ENCODE peak calls at places on chromosome 19, in four cellular contexts. S is adipocyte, F is gastrocnemius medialis, Z is stomach. L is an unnamed sample. For H3K9me3, the result is how much of the 10 kb centered on the place peaks cover.

GRCh38 chr19:55440411-55441105 is 2.5 kb downstream of the SHISA7 start:
- DNase-seq in S (no peak), F (no peak), Z (no peak), L (peak)

GRCh38 chr19:3509566-3509989 is 3.5 kb downstream of the FZR1 start:
- DNase-seq in S (peak), F (no peak), Z (no peak), L (no peak)

GRCh38 chr19:32041681-32042292 is 303.6 kb upstream of the ZNF507 start:
- DNase-seq in S (peak), F (no peak), Z (no peak), L (peak)

GRCh38 chr19:10193666-10194499 is 870 bp downstream of the DNMT1 start:
- DNase-seq in S (peak), F (no peak), Z (no peak), L (no peak)

GRCh38 chr19:42515241-42515832 is 12.9 kb downstream of the CEACAM1 start:
- DNase-seq in S (no peak), F (no peak), Z (no peak), L (no peak)

GRCh38 chr19:49932731-49933131 is 3.4 kb upstream of the NUP62 start:
- DNase-seq in S (no peak), F (no peak), Z (no peak), L (peak)

GRCh38 chr19:11577451-11578341 is at the start of gene ACP5:
- DNase-seq in S (no peak), F (no peak), Z (no peak), L (no peak)

GRCh38 chr19:30565680-30566079 is 193.5 kb downstream of the ZNF536 start:
- DNase-seq in S (no peak), F (no peak), Z (no peak), L (no peak)

GRCh38 chr19:48739835-48740704 is at the start of gene RASIP1:
- DNase-seq in S (no peak), F (no peak), Z (no peak), L (peak)

GRCh38 chr19:49850487-49851342 is at the start of gene PTOV1:
- DNase-seq in S (peak), F (peak), Z (peak), L (peak)

GRCh38 chr19:28966737-28967401 is 246.1 kb downstream of the UQCRFS1 start:
- DNase-seq in S (no peak), F (no peak), Z (no peak), L (no peak)

GRCh38 chr19:14146789-14147216 is 10.4 kb upstream of the ASF1B start:
- DNase-seq in S (peak), F (no peak), Z (no peak), L (peak)

GRCh38 chr19:8028951-8029491 is 23.5 kb upstream of the CCL25 start:
- DNase-seq in S (peak), F (no peak), Z (no peak), L (no peak)

GRCh38 chr19:19151418-19151817 is 13.1 kb upstream of the TMEM161A start:
- DNase-seq in S (no peak), F (no peak), Z (no peak), L (peak)

GRCh38 chr19:10431943-10432735 is 11.8 kb downstream of the PDE4A start:
- DNase-seq in S (peak), F (peak), Z (peak), L (peak)

GRCh38 chr19:43739836-43740235 is 14.9 kb downstream of the SMG9 start:
- DNase-seq in S (no peak), F (no peak), Z (peak), L (no peak)

GRCh38 chr19:13996928-13997636 is 9.0 kb downstream of the RFX1 start:
- DNase-seq in S (no peak), F (no peak), Z (no peak), L (no peak)

GRCh38 chr19:19033426-19034203 is at the start of the genes ARMC6 and SUGP2:
- DNase-seq in S (peak), F (peak), Z (peak), L (peak)

GRCh38 chr19:45643927-45644771 is 5.0 kb upstream of the EML2 start:
- DNase-seq in S (no peak), F (no peak), Z (no peak), L (peak)

GRCh38 chr19:3575260-3575741 is 2.6 kb downstream of the HMG20B start:
- DNase-seq in S (no peak), F (no peak), Z (peak), L (no peak)

GRCh38 chr19:40467007-40467565 is 285 bp downstream of the SPTBN4 start:
- DNase-seq in S (peak), F (no peak), Z (no peak), L (peak)

GRCh38 chr19:28887920-28888618 is 324.9 kb downstream of the UQCRFS1 start:
- DNase-seq in S (no peak), F (no peak), Z (no peak), L (peak)

GRCh38 chr19:46821512-46822359 is 28.9 kb downstream of the AP2S1 start:
- DNase-seq in S (no peak), F (no peak), Z (no peak), L (peak)

GRCh38 chr19:47444388-47444821 is 25.1 kb upstream of the MEIS3 start:
- DNase-seq in S (no peak), F (no peak), Z (no peak), L (no peak)

GRCh38 chr19:35294328-35294727 is 2.4 kb downstream of the MAG start:
- DNase-seq in S (no peak), F (no peak), Z (no peak), L (no peak)

GRCh38 chr19:28039677-28040381 is 1173.1 kb downstream of the UQCRFS1 start:
- DNase-seq in S (no peak), F (no peak), Z (no peak), L (peak)

GRCh38 chr19:33175886-33176669 is 18.1 kb upstream of the LRP3 start:
- DNase-seq in S (peak), F (no peak), Z (no peak), L (no peak)

GRCh38 chr19:45569619-45570421 is 14.8 kb downstream of the OPA3 start:
- DNase-seq in S (peak), F (peak), Z (peak), L (peak)

GRCh38 chr19:41510484-41510883 is 65.5 kb upstream of the CEACAM21 start:
- DNase-seq in S (no peak), F (no peak), Z (no peak), L (no peak)

GRCh38 chr19:54014920-54015560 is 23.6 kb downstream of the CACNG6 start:
- DNase-seq in S (no peak), F (no peak), Z (no peak), L (no peak)

GRCh38 chr19:12922959-12923358 is 3.9 kb upstream of the SYCE2 start:
- DNase-seq in S (no peak), F (no peak), Z (no peak), L (no peak)

GRCh38 chr19:6838062-6838655 is 49.2 kb upstream of the ADGRE1 start:
- DNase-seq in S (no peak), F (no peak), Z (no peak), L (no peak)

GRCh38 chr19:6837525-6837924 is 49.9 kb upstream of the ADGRE1 start:
- DNase-seq in S (no peak), F (no peak), Z (no peak), L (no peak)

GRCh38 chr19:6848986-6849385 is 38.4 kb upstream of the ADGRE1 start:
- DNase-seq in S (no peak), F (no peak), Z (no peak), L (no peak)

GRCh38 chr19:6847828-6848200 is 39.6 kb upstream of the ADGRE1 start:
- DNase-seq in S (no peak), F (no peak), Z (no peak), L (no peak)

GRCh38 chr19:6842871-6843607 is 44.3 kb upstream of the ADGRE1 start:
- DNase-seq in S (no peak), F (no peak), Z (no peak), L (no peak)
- H3K9me3 ChIP-seq in S (under half), F (under half), Z (under half), L (under half)

GRCh38 chr19:23378948-23379347 is 16.3 kb downstream of the ZNF91 start:
- DNase-seq in S (no peak), F (no peak), Z (no peak), L (no peak)
- H3K9me3 ChIP-seq in S (half or more), F (under half), Z (under half), L (under half)

DNA sequence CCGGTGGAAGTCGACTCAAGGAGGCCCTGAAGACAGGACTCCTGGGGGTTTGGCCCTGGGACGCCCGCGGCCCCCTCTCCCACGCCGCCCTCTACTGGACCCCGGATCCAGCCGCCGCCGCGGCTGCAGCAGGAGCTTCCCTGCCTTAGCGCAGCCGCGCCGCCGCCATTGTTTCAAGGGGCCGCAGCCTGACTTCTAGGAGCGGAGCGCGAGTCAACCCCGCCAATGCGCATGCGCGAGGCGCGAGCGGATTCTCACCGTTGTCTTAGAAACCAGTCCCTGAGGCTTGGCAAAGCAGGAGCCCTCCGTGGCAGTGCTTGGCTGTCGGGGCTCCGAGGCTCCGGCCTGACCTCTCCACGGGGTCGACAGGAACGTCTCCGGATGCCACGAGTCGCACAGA is 19.1 kb upstream of the ZNF420 start:
- DNase-seq in S (no peak), F (no peak), Z (no peak), L (peak)
- H3K9me3 ChIP-seq in S (under half), F (under half), Z (under half), L (under half)

GRCh38 chr19:17324357-17325114 is 10.1 kb downstream of the ANO8 start:
- DNase-seq in S (no peak), F (no peak), Z (no peak), L (no peak)

GRCh38 chr19:17323973-17324327 is 10.7 kb downstream of the ANO8 start:
- DNase-seq in S (no peak), F (no peak), Z (no peak), L (no peak)

GRCh38 chr19:17323274-17323972 is 11.2 kb downstream of the ANO8 start:
- DNase-seq in S (no peak), F (no peak), Z (no peak), L (no peak)

GRCh38 chr19:17321655-17322489 is 12.5 kb downstream of the DDA1 start:
- DNase-seq in S (no peak), F (no peak), Z (no peak), L (no peak)

GRCh38 chr19:17322854-17323253 is 11.8 kb downstream of the ANO8 start:
- DNase-seq in S (no peak), F (no peak), Z (no peak), L (no peak)
- H3K9me3 ChIP-seq in S (under half), F (under half), Z (under half), L (under half)

L was measured in right cardiac atrium.